ENCODE peak calls at places on chromosomes 11 and 22, in six cellular contexts. W is tibial nerve, F is uterus, E is suprapubic skin, G is stomach, S is A549. A is an unnamed sample.
A peak's percentile ranks its signal among the peaks of the same experiment; 100 is the strongest.

GRCh38 chr11:30346068-30346688 is 23.3 kb downstream of the ARL14EP start:
- DNase-seq in F (no peak), S (peak; percentile 7), W (no peak), G (no peak), E (no peak), A (peak; percentile 70)

GRCh38 chr11:112977620-112978212 is 16.5 kb downstream of the NCAM1 start:
- DNase-seq in G (no peak), W (no peak), F (peak; percentile 36), E (no peak), S (no peak), A (no peak)

GRCh38 chr11:1200611-1201191 is 22.2 kb upstream of the MUC5B start:
- DNase-seq in G (peak; percentile 25), S (no peak), E (peak; percentile 44), W (peak; percentile 3), F (no peak), A (no peak)

GRCh38 chr11:1341928-1342524 is 32.6 kb upstream of the TOLLIP start:
- DNase-seq in W (no peak), S (peak; percentile 17), F (no peak), E (no peak), G (peak; percentile 24), A (no peak)

GRCh38 chr11:33830903-33831648 is 56.8 kb upstream of the FBXO3 start:
- DNase-seq in W (no peak), S (no peak), G (no peak), E (no peak), F (no peak), A (no peak)

GRCh38 chr22:26903030-26903856 is 245.9 kb downstream of the MIAT start:
- DNase-seq in G (no peak), W (no peak), F (no peak), S (no peak), E (no peak), A (no peak)

GRCh38 chr11:112227471-112227870 is 1.2 kb downstream of the PTS start:
- DNase-seq in G (no peak), E (no peak), S (no peak), F (no peak), W (no peak), A (no peak)

GRCh38 chr11:86660011-86660595 is 12.3 kb downstream of the ME3 start:
- DNase-seq in E (no peak), S (no peak), F (no peak), G (no peak), W (no peak), A (no peak)

GRCh38 chr11:131077340-131077739 is 161.1 kb upstream of the SNX19 start:
- DNase-seq in F (no peak), G (no peak), W (no peak), E (no peak), S (no peak), A (no peak)

GRCh38 chr11:86101493-86101892 is 32.6 kb upstream of the PICALM start:
- DNase-seq in W (no peak), E (no peak), F (no peak), S (peak; percentile 32), G (no peak), A (no peak)

GRCh38 chr22:50486561-50487289 is at the start of gene MIOX:
- DNase-seq in G (no peak), S (no peak), F (no peak), W (no peak), E (no peak), A (no peak)

GRCh38 chr11:121595717-121596156 is 143.0 kb upstream of the SORL1-AS1 start:
- DNase-seq in G (no peak), E (no peak), W (no peak), S (peak; percentile 8), F (no peak), A (no peak)

GRCh38 chr11:77020751-77021150 is 13.4 kb upstream of the B3GNT6 start:
- DNase-seq in F (no peak), E (no peak), G (no peak), S (no peak), W (no peak), A (no peak)

GRCh38 chr22:46419754-46420571 is 84.4 kb downstream of the TRMU start:
- DNase-seq in S (no peak), F (no peak), E (no peak), W (no peak), G (no peak), A (no peak)

GRCh38 chr11:64660205-64660604 is 62.8 kb downstream of the NRXN2 start:
- DNase-seq in F (no peak), S (no peak), G (no peak), E (no peak), W (no peak), A (no peak)

GRCh38 chr11:111730031-111730430 is 36.2 kb downstream of the PPP2R1B start:
- DNase-seq in F (no peak), S (no peak), E (no peak), W (no peak), G (no peak), A (peak; percentile 42)

GRCh38 chr22:35324067-35324466 is 24.4 kb downstream of the TOM1 start:
- DNase-seq in E (no peak), G (no peak), S (no peak), F (no peak), W (no peak), A (no peak)

GRCh38 chr11:66339163-66339675 is 3.0 kb upstream of the RIN1 start:
- DNase-seq in S (no peak), E (no peak), G (no peak), F (no peak), W (no peak), A (no peak)

GRCh38 chr11:69841859-69842698 is 22.9 kb upstream of the FGF3 start:
- DNase-seq in E (no peak), F (no peak), W (no peak), S (no peak), G (no peak), A (peak; percentile 17)

GRCh38 chr11:73215191-73216134 is 2.6 kb upstream of the P2RY2 start:
- DNase-seq in G (no peak), F (no peak), E (no peak), S (no peak), W (no peak), A (no peak)

GRCh38 chr11:92978226-92979111 is 9.0 kb downstream of the MTNR1B start:
- DNase-seq in E (no peak), F (no peak), G (peak; percentile 67), S (no peak), W (no peak), A (no peak)

GRCh38 chr22:29813563-29813962 is 24.5 kb downstream of the ASCC2 start:
- DNase-seq in E (no peak), W (no peak), S (peak; percentile 80), F (no peak), G (no peak), A (no peak)

GRCh38 chr11:9314291-9315077 is at the start of gene TMEM41B:
- DNase-seq in W (peak; percentile 94), E (peak; percentile 98), F (peak; percentile 99), S (peak; percentile 99), G (peak; percentile 98), A (peak; percentile 99)
- TF ChIP-seq POLR2A in W (no peak), E (no peak), F (peak; percentile 84), S (peak; percentile 84), G (no peak), A (peak; percentile 80)

GRCh38 chr11:19121646-19122045 is 4.7 kb downstream of the ZDHHC13 start:
- DNase-seq in E (no peak), S (no peak), G (no peak), W (no peak), F (no peak), A (no peak)
- TF ChIP-seq POLR2A in E (no peak), S (no peak), G (no peak), W (no peak), F (no peak), A (no peak)

GRCh38 chr22:36332623-36333331 is 55.0 kb downstream of the MYH9 start:
- DNase-seq in E (no peak), W (no peak), G (peak; percentile 73), F (no peak), S (no peak), A (peak; percentile 52)

GRCh38 chr22:36330127-36330526 is 57.6 kb downstream of the MYH9 start:
- DNase-seq in S (no peak), W (no peak), G (no peak), E (no peak), F (no peak), A (no peak)

GRCh38 chr22:36331912-36332622 is 55.7 kb downstream of the MYH9 start:
- DNase-seq in E (no peak), G (peak; percentile 69), F (peak; percentile 81), W (peak; percentile 58), S (peak; percentile 18), A (peak; percentile 77)

GRCh38 chr22:36330655-36331305 is 57.0 kb downstream of the MYH9 start:
- DNase-seq in G (no peak), F (peak; percentile 69), S (no peak), W (no peak), E (no peak), A (peak; percentile 71)

DNA sequence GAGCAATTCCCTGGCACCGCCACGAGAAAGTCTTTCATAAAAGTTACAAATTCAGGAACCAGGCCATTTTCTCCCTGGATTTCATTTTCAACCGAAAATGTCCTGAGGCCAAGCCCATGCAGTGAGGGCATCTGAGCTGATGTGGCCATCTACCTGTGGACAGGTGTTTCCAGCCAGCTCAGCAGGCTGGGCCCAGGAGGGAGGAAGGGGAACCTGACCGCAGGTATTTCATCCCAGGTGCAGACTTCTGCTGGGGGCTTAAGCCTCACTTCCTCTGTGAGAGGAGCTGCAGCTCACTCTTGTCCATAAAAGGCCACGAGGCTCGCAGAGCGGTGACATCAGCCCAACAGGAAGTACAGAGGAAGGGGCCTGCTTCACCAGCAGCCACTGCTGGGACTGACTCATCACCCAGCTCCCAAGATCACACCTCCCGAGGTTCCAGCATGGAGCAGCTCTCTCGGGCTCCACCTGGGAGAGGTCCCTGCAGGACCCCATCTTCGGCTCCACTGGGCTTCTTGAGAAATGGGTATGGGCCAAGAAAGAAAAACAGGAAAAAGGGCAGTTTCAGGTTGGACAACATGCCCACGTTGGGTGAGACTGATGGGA is 56.4 kb downstream of the MYH9 start:
- DNase-seq in F (peak; percentile 85), W (no peak), S (peak; percentile 67), G (peak; percentile 79), E (no peak), A (peak; percentile 42)
- TF ChIP-seq POLR2A in F (peak; percentile 88), W (no peak), S (no peak), G (no peak), E (no peak), A (peak; percentile 12)

GRCh38 chr11:44453213-44453612 is 112.2 kb upstream of the CD82 start:
- DNase-seq in E (peak; percentile 42), S (no peak), W (no peak), F (no peak), G (no peak), A (no peak)

GRCh38 chr11:44454686-44455085 is 110.8 kb upstream of the CD82 start:
- DNase-seq in G (no peak), E (peak; percentile 30), W (no peak), S (no peak), F (no peak), A (no peak)

GRCh38 chr11:44446996-44447771 is 118.3 kb upstream of the CD82 start:
- DNase-seq in W (no peak), G (peak; percentile 15), F (no peak), E (peak; percentile 39), S (no peak), A (no peak)

GRCh38 chr11:44453871-44454270 is 111.6 kb upstream of the CD82 start:
- DNase-seq in S (no peak), F (no peak), E (peak; percentile 31), W (no peak), G (no peak), A (no peak)

DNA sequence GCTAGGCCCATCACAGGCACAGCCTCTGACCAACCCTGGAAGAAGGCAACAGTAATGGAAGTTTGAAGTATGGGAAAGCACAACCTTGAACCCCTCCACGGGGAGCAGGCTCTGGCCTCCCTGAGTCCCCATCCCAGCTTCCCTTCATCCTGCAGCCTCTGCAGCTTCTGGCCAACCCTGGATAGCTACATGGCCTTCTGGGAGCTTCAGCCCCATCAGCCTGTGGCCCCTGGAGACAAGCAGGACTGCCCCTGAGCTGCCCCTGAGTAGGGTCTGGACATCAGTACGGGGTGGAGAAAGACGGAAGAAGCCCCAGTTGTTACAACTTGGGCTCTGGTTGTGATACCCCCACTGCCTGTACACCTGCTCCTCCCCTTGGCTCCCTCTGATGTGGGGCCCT is 113.8 kb upstream of the CD82 start:
- DNase-seq in E (peak; percentile 14), G (no peak), F (no peak), W (no peak), S (no peak), A (no peak)
- TF ChIP-seq POLR2A in E (no peak), G (no peak), F (no peak), W (no peak), S (no peak), A (no peak)